ENCODE peak calls at places on chromosomes 11 and 22, in nine cellular contexts. Z, R, P, S, N, F, Q, V and I are unnamed samples.

GRCh38 chr22:28817919-28818859 is 17.8 kb upstream of the XBP1 start:
- DNase-seq in R (no peak), V (peak; percentile 89), P (no peak), S (no peak), Q (peak; percentile 98), Z (no peak), F (no peak), N (no peak), I (no peak)

GRCh38 chr11:115558635-115559034 is 54.4 kb upstream of the CADM1 start:
- DNase-seq in V (no peak), R (no peak), F (no peak), N (no peak), S (no peak), Q (no peak), P (no peak), Z (no peak), I (no peak)

GRCh38 chr11:72805214-72805613 is 9.0 kb upstream of the ATG16L2 start:
- DNase-seq in N (no peak), Q (no peak), F (no peak), Z (no peak), V (no peak), S (no peak), R (no peak), P (no peak), I (no peak)

GRCh38 chr11:113553235-113553634 is 78.0 kb upstream of the DRD2 start:
- DNase-seq in F (peak; percentile 18), Q (peak; percentile 31), Z (peak; percentile 6), N (no peak), P (peak; percentile 94), S (no peak), V (no peak), R (peak; percentile 87), I (peak; percentile 85)

GRCh38 chr11:103584021-103584420 is 452.4 kb upstream of the DDI1 start:
- DNase-seq in R (no peak), V (no peak), F (no peak), P (peak; percentile 86), Z (no peak), Q (no peak), N (no peak), S (no peak), I (no peak)

GRCh38 chr22:26642465-26643367 is 14.7 kb upstream of the MIAT start:
- DNase-seq in Z (no peak), S (peak; percentile 32), F (no peak), Q (no peak), P (peak; percentile 71), N (no peak), R (no peak), V (peak; percentile 39), I (peak; percentile 22)

GRCh38 chr11:60915250-60915914 is 1.4 kb downstream of the TMEM109 start:
- DNase-seq in N (peak; percentile 88), S (peak; percentile 49), F (peak; percentile 50), Q (peak; percentile 68), Z (peak; percentile 60), V (peak; percentile 77), P (peak; percentile 86), R (peak; percentile 92), I (peak; percentile 53)

GRCh38 chr22:25448435-25449051 is 115.9 kb upstream of the GRK3 start:
- DNase-seq in P (no peak), N (no peak), Z (no peak), S (no peak), R (no peak), Q (no peak), F (no peak), V (no peak), I (no peak)

GRCh38 chr11:109309153-109309552 is 112.8 kb upstream of the C11orf87 start:
- DNase-seq in P (no peak), Q (no peak), R (no peak), F (no peak), V (no peak), S (no peak), Z (no peak), N (no peak), I (peak; percentile 53)

GRCh38 chr11:79108851-79109250 is 332.0 kb downstream of the TENM4 start:
- DNase-seq in R (no peak), Z (no peak), P (no peak), Q (no peak), V (no peak), N (no peak), F (no peak), S (no peak), I (no peak)

GRCh38 chr11:119683783-119684182 is 45.2 kb downstream of the NECTIN1 start:
- DNase-seq in P (no peak), R (no peak), Q (peak; percentile 72), F (no peak), S (no peak), V (peak; percentile 41), Z (no peak), N (no peak), I (no peak)

DNA sequence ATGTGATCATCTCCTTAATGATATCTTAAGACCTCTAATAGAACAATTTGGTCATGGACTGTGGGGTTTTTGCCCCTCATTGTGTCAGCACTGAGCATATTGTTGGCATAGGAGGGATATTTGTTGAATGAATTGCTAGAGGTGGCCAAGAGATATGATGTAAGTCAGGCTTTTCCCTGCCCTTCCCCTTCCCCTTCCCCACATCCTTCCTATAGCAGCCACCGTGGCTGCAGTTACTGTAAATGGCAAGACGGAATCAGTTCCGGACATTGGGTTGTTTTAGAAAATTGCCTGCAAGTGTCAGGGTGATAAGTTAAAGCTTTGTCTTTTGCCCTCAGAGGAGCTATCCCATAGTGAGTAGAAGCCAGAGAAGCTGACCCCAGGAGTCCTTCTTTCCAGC is 23.0 kb downstream of the LIMK2 start:
- DNase-seq in Z (no peak), N (no peak), V (no peak), P (no peak), Q (no peak), S (no peak), R (no peak), F (no peak), I (no peak)
- H3K4me1 ChIP-seq in Z (peaks cover 6% of the 10 kb centered on the region), N (no peaks in the 10 kb centered on the region), V (peaks cover 80% of the 10 kb centered on the region), P (no peaks in the 10 kb centered on the region), Q (peaks cover 15% of the 10 kb centered on the region), S (peaks cover 50% of the 10 kb centered on the region), R (peaks cover 9% of the 10 kb centered on the region), F (no peaks in the 10 kb centered on the region), I (no peaks in the 10 kb centered on the region)

DNA sequence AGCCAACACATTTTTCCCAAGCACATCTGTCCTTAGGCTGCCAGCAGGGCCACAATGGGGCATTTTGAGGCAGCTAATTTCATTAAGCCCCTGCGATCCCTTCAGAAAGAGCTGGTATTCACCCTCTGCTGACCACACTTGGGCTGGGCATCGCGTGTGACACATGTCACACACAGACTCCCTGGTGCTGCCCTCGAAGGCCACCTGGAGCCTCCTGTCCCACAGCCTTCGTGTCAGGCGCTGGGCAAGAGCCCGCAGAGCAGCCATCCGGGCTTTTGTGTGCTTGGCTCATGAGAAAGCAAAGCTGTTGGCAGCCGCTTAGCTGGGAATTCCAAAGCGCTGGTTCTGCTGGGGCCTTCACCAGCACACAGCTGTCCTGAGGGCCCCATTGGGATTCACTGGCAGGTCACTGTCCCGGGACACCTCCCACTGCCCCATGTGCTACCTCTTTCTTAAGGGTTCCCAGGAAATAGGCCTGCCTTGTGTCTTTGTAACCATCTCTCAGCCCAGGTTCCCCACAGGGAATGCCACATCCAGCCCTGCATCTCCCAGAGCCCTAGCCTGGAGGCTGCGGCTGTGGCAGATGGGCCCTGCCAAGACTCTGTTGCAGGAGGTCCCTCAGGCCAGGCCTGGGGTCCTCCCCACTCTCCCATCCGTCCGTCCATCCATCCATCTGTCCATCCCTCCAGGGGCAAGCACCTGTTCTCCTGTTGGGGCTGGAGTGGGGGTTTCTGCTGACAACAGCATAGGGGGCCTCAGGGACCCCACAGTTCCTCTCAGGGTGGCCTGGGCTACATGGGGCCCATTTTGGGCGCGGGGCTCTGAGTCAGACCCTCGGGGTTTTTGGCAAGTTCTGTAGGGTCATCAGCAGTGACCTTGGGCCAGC is 4.9 kb downstream of the CLDN5 start:
- DNase-seq in R (peak; percentile 34), P (no peak), Z (no peak), S (no peak), V (no peak), Q (no peak), F (no peak), N (peak; percentile 65), I (no peak)
- H3K27ac ChIP-seq in R (no peak overlapping the region), P (no peak overlapping the region), Z (no peak overlapping the region), S (no peak overlapping the region), V (no peak overlapping the region), Q (no peak overlapping the region), F (no peak overlapping the region), N (no peak overlapping the region), I (no peak overlapping the region)

DNA sequence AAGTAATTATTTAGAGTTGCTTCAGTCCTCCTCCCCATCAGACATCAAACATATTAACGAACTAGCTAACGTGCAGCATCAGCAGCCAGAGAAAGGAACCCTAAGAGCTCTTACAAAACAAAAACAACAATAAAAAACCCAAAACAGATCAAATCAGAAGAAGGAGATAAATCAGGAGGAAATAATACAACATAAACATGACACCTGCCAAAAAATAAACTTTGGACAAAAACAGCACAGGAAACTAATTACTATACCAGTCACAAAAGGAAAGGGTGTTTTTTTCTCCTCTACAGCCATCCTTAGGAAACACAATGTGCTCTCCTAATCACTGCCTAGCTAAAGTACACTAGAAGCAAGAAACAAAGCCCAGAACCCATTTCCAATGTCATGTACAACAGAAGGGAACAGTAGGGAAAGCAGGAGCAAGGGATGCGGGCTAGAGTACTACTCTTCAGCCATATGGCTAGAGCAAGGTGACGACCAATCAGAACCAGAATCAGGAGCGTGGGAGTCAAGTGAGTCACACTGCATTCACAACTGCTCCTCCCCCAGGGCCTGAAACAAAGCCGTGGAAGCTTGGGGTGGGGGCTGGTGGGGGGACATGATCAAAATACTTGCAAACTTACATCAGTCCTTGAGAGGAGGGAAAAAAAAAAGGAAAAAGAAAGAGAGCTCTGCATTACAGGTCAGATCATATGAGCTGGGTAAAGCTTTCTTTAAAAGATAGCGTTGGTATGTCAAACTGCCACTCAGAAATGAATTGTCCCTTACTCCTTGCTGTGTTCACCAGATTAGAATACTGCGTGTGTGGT is 60.4 kb downstream of the LARGE2 start:
- DNase-seq in N (peak; percentile 82), F (peak; percentile 79), Z (peak; percentile 11), R (peak; percentile 64), Q (no peak), S (peak; percentile 18), P (peak; percentile 98), V (no peak), I (peak; percentile 96)
- H3K4me1 ChIP-seq in N (no peaks in the 10 kb centered on the region), F (peaks cover 3% of the 10 kb centered on the region), Z (peaks cover 7% of the 10 kb centered on the region), R (peaks cover 9% of the 10 kb centered on the region), Q (peaks cover 4% of the 10 kb centered on the region), S (peaks cover 56% of the 10 kb centered on the region), P (peaks cover 3% of the 10 kb centered on the region), V (peaks cover 31% of the 10 kb centered on the region), I (peaks cover 46% of the 10 kb centered on the region)

DNA sequence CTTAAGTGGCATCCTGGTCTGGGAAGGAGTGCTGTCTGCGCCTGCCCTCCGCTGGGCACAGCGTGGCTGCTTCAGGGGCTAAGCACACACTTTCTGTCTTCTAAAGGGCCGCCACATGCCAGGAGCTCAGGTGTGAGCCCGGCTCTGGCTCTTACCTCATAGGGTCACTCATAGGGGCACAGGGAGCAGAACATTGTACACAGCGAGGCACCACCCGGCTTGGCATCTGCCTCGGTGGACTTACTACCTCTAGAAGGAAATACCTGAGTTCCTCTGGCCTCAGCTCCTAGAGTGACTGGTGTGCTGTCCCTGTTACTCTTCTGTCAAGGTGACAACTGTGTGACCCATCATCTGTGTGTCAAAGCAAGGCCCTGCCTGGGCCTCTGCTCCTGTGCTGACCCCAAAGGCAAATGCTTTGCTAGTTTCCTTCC is 13.4 kb downstream of the NEAT1 start:
- DNase-seq in F (peak; percentile 21), Q (no peak), V (peak; percentile 49), N (peak; percentile 76), S (no peak), P (no peak), R (no peak), Z (peak; percentile 44), I (no peak)
- H3K27ac ChIP-seq in F (no peak overlapping the region), Q (peak overlapping the region; percentile 22), V (peak overlapping the region; percentile 62), N (peak overlapping the region; percentile 17), S (peak overlapping the region; percentile 73), P (no peak overlapping the region), R (no peak overlapping the region), Z (peak overlapping the region; percentile 73), I (no peak overlapping the region)